ENCODE peak calls at places on chromosome 10, in ten cellular contexts. A, N, Y, S, R, V, K, L, B and Q are unnamed samples.
A peak's percentile ranks its signal among the peaks of the same experiment; 100 is the strongest.

GRCh38 chr10:5896765-5897340 is 6.8 kb downstream of the FBH1 start:
- DNase-seq in Y (no peak), B (no peak), L (no peak), A (no peak), S (no peak), R (no peak), K (no peak), N (peak; percentile 19), V (no peak), Q (no peak)

GRCh38 chr10:63708421-63708820 is 187.2 kb downstream of the REEP3 start:
- DNase-seq in K (no peak), N (no peak), Y (no peak), V (no peak), A (no peak), S (no peak), L (no peak), R (no peak), B (no peak), Q (no peak)

GRCh38 chr10:77869626-77870420 is 56.7 kb downstream of the DLG5 start:
- DNase-seq in V (no peak), N (peak; percentile 24), A (no peak), L (no peak), R (no peak), K (no peak), Y (no peak), B (no peak), S (no peak), Q (no peak)

GRCh38 chr10:78215645-78216044 is 182.0 kb downstream of the RPS24 start:
- DNase-seq in B (peak; percentile 31), K (no peak), V (no peak), S (no peak), N (no peak), R (no peak), A (no peak), Y (peak; percentile 81), L (peak; percentile 88), Q (no peak)

GRCh38 chr10:1179346-1180070 is 123.3 kb downstream of the WDR37 start:
- DNase-seq in Y (no peak), L (no peak), K (no peak), S (no peak), R (no peak), N (no peak), V (no peak), A (no peak), B (no peak), Q (no peak)

GRCh38 chr10:130746311-130746710 is 565.2 kb downstream of the TCERG1L start:
- DNase-seq in S (no peak), Y (no peak), L (no peak), V (no peak), R (no peak), A (no peak), K (no peak), B (no peak), N (no peak), Q (no peak)

GRCh38 chr10:99530108-99531025 is 2.4 kb upstream of the NKX2-3 start:
- DNase-seq in Y (no peak), L (no peak), B (no peak), S (no peak), V (no peak), A (no peak), K (no peak), N (peak; percentile 49), R (no peak), Q (no peak)

GRCh38 chr10:13371879-13372470 is 23.9 kb upstream of the SEPHS1 start:
- DNase-seq in L (peak; percentile 68), R (peak; percentile 29), V (peak; percentile 31), Y (peak; percentile 89), N (peak; percentile 75), S (peak; percentile 40), K (peak; percentile 20), B (peak; percentile 58), A (no peak), Q (peak; percentile 79)

GRCh38 chr10:51915031-51915542 is 215.7 kb upstream of the CSTF2T start:
- DNase-seq in L (no peak), K (no peak), B (no peak), A (no peak), R (no peak), Y (no peak), V (no peak), S (peak; percentile 7), N (no peak), Q (no peak)

GRCh38 chr10:119007211-119007574 is 22.3 kb upstream of the NANOS1 start:
- DNase-seq in A (no peak), S (peak; percentile 16), B (no peak), K (no peak), Y (no peak), N (no peak), R (no peak), V (no peak), L (no peak), Q (no peak)

GRCh38 chr10:101903827-101904520 is 60.4 kb upstream of the KCNIP2 start:
- DNase-seq in A (no peak), R (no peak), B (peak; percentile 40), V (no peak), K (no peak), S (no peak), N (no peak), L (no peak), Y (no peak), Q (no peak)

GRCh38 chr10:58358314-58358933 is 23.6 kb downstream of the UBE2D1 start:
- DNase-seq in V (no peak), A (no peak), K (no peak), L (no peak), B (no peak), Y (no peak), N (no peak), R (no peak), S (no peak), Q (no peak)

GRCh38 chr10:110324201-110324804 is 19.6 kb upstream of the SMNDC1 start:
- DNase-seq in R (no peak), L (no peak), A (no peak), S (no peak), K (no peak), V (no peak), N (peak; percentile 22), B (no peak), Y (peak; percentile 31), Q (no peak)

GRCh38 chr10:70714245-70714644 is 41.9 kb downstream of the ADAMTS14 start:
- DNase-seq in R (no peak), V (no peak), B (no peak), S (no peak), K (no peak), Y (no peak), A (no peak), N (no peak), L (no peak), Q (no peak)

GRCh38 chr10:42990016-42990720 is 86.7 kb upstream of the RET start:
- DNase-seq in A (no peak), Y (peak; percentile 1), R (no peak), V (no peak), K (no peak), N (no peak), B (no peak), S (no peak), L (no peak), Q (no peak)

GRCh38 chr10:49419005-49419404 is 23.1 kb upstream of the DRGX start:
- DNase-seq in R (no peak), S (no peak), B (no peak), N (no peak), A (no peak), Y (peak; percentile 76), L (no peak), K (no peak), V (no peak), Q (no peak)

GRCh38 chr10:3014968-3015367 is 52.4 kb upstream of the PFKP start:
- DNase-seq in K (no peak), L (peak; percentile 18), N (no peak), R (no peak), B (no peak), A (no peak), S (no peak), Y (no peak), V (no peak), Q (no peak)

GRCh38 chr10:70140297-70140696 is 6.2 kb downstream of the TYSND1 start:
- DNase-seq in R (no peak), Y (no peak), L (no peak), A (no peak), K (no peak), B (no peak), S (no peak), V (no peak), N (no peak), Q (no peak)

GRCh38 chr10:78472542-78472890 is 438.9 kb downstream of the RPS24 start:
- DNase-seq in S (no peak), N (no peak), Y (no peak), R (no peak), A (no peak), K (no peak), B (no peak), V (no peak), L (no peak), Q (no peak)

GRCh38 chr10:20991526-20991925 is 94.4 kb upstream of the NEBL start:
- DNase-seq in N (no peak), V (no peak), Y (no peak), L (no peak), R (no peak), K (no peak), S (no peak), A (no peak), B (no peak), Q (no peak)

GRCh38 chr10:132880148-132880981 is 62.0 kb downstream of the CFAP46 start:
- DNase-seq in L (no peak), A (no peak), B (no peak), K (no peak), R (no peak), V (no peak), N (no peak), S (no peak), Y (no peak), Q (no peak)

GRCh38 chr10:51729822-51730530 is 30.6 kb upstream of the CSTF2T start:
- DNase-seq in A (no peak), K (no peak), Y (peak; percentile 11), L (no peak), S (no peak), B (no peak), R (no peak), N (no peak), V (no peak), Q (no peak)

GRCh38 chr10:75209325-75210192 is 1.0 kb upstream of the VDAC2 start:
- DNase-seq in B (peak; percentile 77), N (peak; percentile 66), Y (peak; percentile 85), S (no peak), V (no peak), K (peak; percentile 60), L (peak; percentile 83), R (peak; percentile 69), A (peak; percentile 48), Q (no peak)

GRCh38 chr10:130336612-130337304 is 200.6 kb downstream of the GLRX3 start:
- DNase-seq in S (no peak), L (no peak), V (no peak), Y (no peak), K (no peak), R (no peak), B (no peak), N (no peak), A (no peak), Q (no peak)

GRCh38 chr10:88467835-88468485 is 115.2 kb downstream of the RNLS start:
- DNase-seq in V (no peak), N (no peak), Y (no peak), S (no peak), K (no peak), B (no peak), R (no peak), L (no peak), A (no peak), Q (no peak)

GRCh38 chr10:49410365-49411074 is 14.6 kb upstream of the DRGX start:
- DNase-seq in Y (no peak), V (peak; percentile 13), N (no peak), A (no peak), L (peak; percentile 39), B (no peak), S (no peak), R (no peak), K (no peak), Q (no peak)

GRCh38 chr10:132802694-132803320 is 16.9 kb upstream of the NKX6-2 start:
- DNase-seq in R (no peak), N (no peak), L (no peak), B (no peak), Y (no peak), V (no peak), K (no peak), A (no peak), S (no peak), Q (no peak)

GRCh38 chr10:112723876-112724275 is 226.2 kb upstream of the TCF7L2 start:
- DNase-seq in S (no peak), V (no peak), N (no peak), R (no peak), A (no peak), L (no peak), K (no peak), B (no peak), Y (no peak), Q (no peak)